ENCODE peak calls at places on chromosomes 3 and 15, in eight cellular contexts. N is hippocampal formation; I is islet precursor cell; V is EH; C is left colon; D is activated CD4-positive, alpha-beta memory T cell treated with anti-CD3 and anti-CD28 coated beads, Interleukin-2, amount 10 ng/mL, durations not matched to agents 7 days and 5 days; G is naive thymus-derived CD4-positive, alpha-beta T cell; Z is MV-4-11. X is an unnamed sample.

GRCh38 chr15:77782691-77783090 is 150.0 kb upstream of the LINGO1 start:
- DNase-seq in G (no peak), C (no peak), N (no peak), Z (no peak), I (no peak), D (no peak), V (no peak), X (no peak)

GRCh38 chr3:176430244-176430893 is 766.9 kb downstream of the TBL1XR1 start:
- DNase-seq in V (peak), N (peak), I (no peak), G (no peak), D (no peak), Z (peak), C (no peak), X (no peak)

GRCh38 chr15:75672111-75672602 is 24.4 kb downstream of the SNX33 start:
- DNase-seq in N (no peak), I (no peak), V (peak), G (no peak), C (no peak), D (no peak), Z (no peak), X (no peak)

GRCh38 chr3:42709621-42710020 is 7.0 kb upstream of the HHATL start:
- DNase-seq in G (no peak), V (no peak), N (no peak), C (no peak), I (peak), Z (no peak), D (peak), X (peak)

GRCh38 chr15:41936649-41937567 is 35.4 kb downstream of the EHD4 start:
- DNase-seq in D (peak), C (no peak), V (no peak), G (peak), N (peak), Z (peak), I (no peak), X (no peak)

GRCh38 chr15:95932676-95933075 is 397.8 kb upstream of the NR2F2 start:
- DNase-seq in D (no peak), G (no peak), C (no peak), Z (no peak), N (no peak), V (peak), I (no peak), X (no peak)

GRCh38 chr3:138938056-138938876 is 8.7 kb downstream of the FOXL2 start:
- DNase-seq in V (no peak), C (no peak), N (no peak), G (no peak), Z (no peak), I (no peak), D (no peak), X (no peak)

GRCh38 chr3:88369337-88369736 is 219.6 kb downstream of the C3orf38 start:
- DNase-seq in D (no peak), G (no peak), N (no peak), I (no peak), Z (no peak), C (no peak), V (no peak), X (no peak)

GRCh38 chr15:43974852-43975251 is 148.1 kb downstream of the WDR76 start:
- DNase-seq in C (no peak), N (no peak), V (no peak), G (no peak), I (no peak), Z (no peak), D (no peak), X (no peak)

GRCh38 chr3:98954806-98955205 is 53.3 kb upstream of the DCBLD2 start:
- DNase-seq in V (peak), D (no peak), I (no peak), C (no peak), G (no peak), Z (no peak), N (no peak), X (no peak)

GRCh38 chr3:72346526-72346926 is 501.7 kb downstream of the SHQ1 start:
- DNase-seq in D (no peak), V (peak), G (peak), N (no peak), C (no peak), I (peak), Z (peak), X (no peak)

GRCh38 chr3:33717616-33717865 is 513 bp downstream of the CLASP2 start:
- DNase-seq in G (no peak), N (no peak), V (peak), C (peak), D (peak), I (no peak), Z (peak), X (peak)

GRCh38 chr15:101068961-101069734 is 150.0 kb downstream of the LRRK1 start:
- DNase-seq in N (no peak), I (peak), G (no peak), D (no peak), Z (no peak), V (peak), C (no peak), X (no peak)

GRCh38 chr15:85750319-85750806 is 44.4 kb downstream of the KLHL25 start:
- DNase-seq in G (no peak), Z (no peak), I (no peak), C (peak), N (peak), D (no peak), V (peak), X (peak)

GRCh38 chr3:180277036-180277435 is 240.3 kb upstream of the PEX5L start:
- DNase-seq in D (no peak), V (no peak), C (no peak), I (no peak), G (no peak), N (no peak), Z (peak), X (no peak)

X was measured in cardiac septum.